ENCODE peak calls at places on chromosomes 4 and X, in five cellular contexts. Z is WTC11, Q is K562, S is IMR-90, R is SK-N-SH. P is an unnamed sample.

GRCh38 chrX:78366576-78366975 is 39.2 kb upstream of the CYSLTR1 start:
- DNase-seq in Z (no peak), Q (no peak), S (no peak), R (no peak), P (no peak)

GRCh38 chr4:151484396-151485102 is 75.6 kb downstream of the FHIP1A start:
- DNase-seq in Q (no peak), S (peak; percentile 77), Z (peak; percentile 36), R (no peak), P (peak; percentile 21)

GRCh38 chrX:147884958-147885357 is 26.8 kb upstream of the FMR1 start:
- DNase-seq in R (no peak), S (no peak), Q (no peak), Z (no peak), P (peak; percentile 4)

GRCh38 chrX:41913476-41913875 is 9.9 kb downstream of the CASK start:
- DNase-seq in Q (no peak), S (peak; percentile 34), Z (no peak), R (no peak), P (no peak)

GRCh38 chr4:106746451-106746850 is 289.7 kb downstream of the DKK2 start:
- DNase-seq in Z (no peak), S (no peak), Q (no peak), R (no peak), P (no peak)

GRCh38 chr4:33882246-33882990 is 2361.9 kb downstream of the ARAP2 start:
- DNase-seq in S (no peak), Q (no peak), R (no peak), Z (no peak), P (no peak)

GRCh38 chrX:88903989-88904718 is 157.1 kb downstream of the CPXCR1 start:
- DNase-seq in S (no peak), R (no peak), Z (no peak), Q (no peak), P (no peak)

GRCh38 chr4:1767770-1768366 is 25.2 kb upstream of the FGFR3 start:
- DNase-seq in S (peak; percentile 8), R (peak; percentile 95), Q (peak; percentile 76), Z (peak; percentile 81), P (peak; percentile 87)

GRCh38 chrX:31871989-31872388 is 800.1 kb upstream of the FTHL17 start:
- DNase-seq in R (no peak), Q (peak; percentile 81), Z (no peak), S (no peak), P (no peak)

GRCh38 chrX:38560776-38561125 is 591 bp upstream of the TSPAN7 start:
- DNase-seq in Q (no peak), R (no peak), Z (no peak), S (no peak), P (no peak)

GRCh38 chr4:78565971-78566372 is 14.4 kb downstream of the ANXA3 start:
- DNase-seq in Q (no peak), R (no peak), S (peak; percentile 55), Z (no peak), P (peak; percentile 48)

GRCh38 chrX:136662976-136663375 is 15.0 kb downstream of the CD40LG start:
- DNase-seq in S (no peak), R (no peak), Q (no peak), Z (no peak), P (no peak)

GRCh38 chrX:78619829-78620228 is 39.3 kb downstream of the RTL3 start:
- DNase-seq in Z (no peak), R (no peak), S (no peak), Q (no peak), P (no peak)

GRCh38 chr4:10267066-10267465 is 150.5 kb upstream of the WDR1 start:
- DNase-seq in Q (no peak), S (no peak), Z (no peak), R (no peak), P (no peak)

GRCh38 chr4:42640613-42641012 is 16.3 kb downstream of the ATP8A1 start:
- DNase-seq in Q (no peak), S (no peak), R (no peak), Z (no peak), P (no peak)

GRCh38 chr4:8917868-8918783 is 46.5 kb upstream of the HMX1 start:
- DNase-seq in Z (peak; percentile 91), Q (peak; percentile 48), R (peak; percentile 93), S (peak; percentile 19), P (peak; percentile 41)

GRCh38 chr4:149121015-149121404 is 678.8 kb upstream of the NR3C2 start:
- DNase-seq in Q (no peak), Z (no peak), S (no peak), R (no peak), P (no peak)

GRCh38 chrX:13398073-13398823 is 78.4 kb upstream of the ATXN3L start:
- DNase-seq in R (no peak), S (peak; percentile 100), Q (peak; percentile 54), Z (no peak), P (peak; percentile 75)

GRCh38 chr4:109945056-109945455 is 32.4 kb downstream of the EGF start:
- DNase-seq in Q (peak; percentile 64), R (no peak), S (no peak), Z (no peak), P (peak; percentile 59)

GRCh38 chrX:153667931-153668396 is 5.6 kb downstream of the PNCK start:
- DNase-seq in R (peak; percentile 87), Z (peak; percentile 84), Q (peak; percentile 86), S (peak; percentile 64), P (peak; percentile 85)

GRCh38 chrX:95675011-95675410 is 1009.6 kb upstream of the DIAPH2 start:
- DNase-seq in Z (no peak), Q (no peak), R (no peak), S (no peak), P (no peak)

GRCh38 chr4:10083331-10083769 is 33.2 kb downstream of the WDR1 start:
- DNase-seq in Q (no peak), R (peak; percentile 12), Z (no peak), S (no peak), P (no peak)

GRCh38 chr4:1201851-1202525 is 29.6 kb upstream of the SPON2 start:
- DNase-seq in R (peak; percentile 20), Z (peak; percentile 7), Q (peak; percentile 19), S (peak; percentile 95), P (no peak)

DNA sequence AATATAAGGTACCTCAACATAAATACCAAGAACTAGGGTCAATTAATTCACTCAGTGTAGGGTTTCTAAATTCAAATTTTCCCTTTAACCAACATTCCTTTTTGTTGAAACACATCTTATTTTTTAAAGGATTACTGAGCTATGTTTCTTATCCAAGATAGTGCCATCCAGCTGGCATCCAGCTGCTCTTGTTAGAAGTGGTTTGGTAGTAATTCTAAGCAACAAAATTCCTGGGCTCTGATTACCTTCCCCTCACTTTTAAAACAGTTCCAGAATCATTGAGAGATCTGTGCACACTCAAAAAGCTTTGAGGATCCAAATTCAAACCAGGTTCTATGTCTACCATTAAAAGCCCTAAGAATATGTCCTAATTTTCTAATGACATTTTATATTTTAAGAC is 583.7 kb downstream of the TRIML1 start:
- DNase-seq in S (peak; percentile 22), Q (no peak), Z (no peak), R (no peak), P (no peak)
- TF ChIP-seq USF2 in S (no peak), Q (no peak), Z (no peak), R (no peak), P (no peak)

GRCh38 chr4:123649644-123650356 is 253.2 kb downstream of the SPRY1 start:
- DNase-seq in Q (no peak), S (peak; percentile 79), Z (peak; percentile 24), R (no peak), P (peak; percentile 79)
- TF ChIP-seq USF2 in Q (no peak), S (no peak), Z (no peak), R (no peak), P (no peak)

GRCh38 chr4:48812866-48813265 is 18.0 kb upstream of the OCIAD1 start:
- DNase-seq in S (no peak), R (no peak), Z (no peak), Q (no peak), P (no peak)

GRCh38 chr4:48816971-48817370 is 13.9 kb upstream of the OCIAD1 start:
- DNase-seq in Z (no peak), R (no peak), Q (no peak), S (no peak), P (no peak)

GRCh38 chr4:48815483-48815882 is 15.4 kb upstream of the OCIAD1 start:
- DNase-seq in S (no peak), Q (no peak), R (no peak), Z (no peak), P (no peak)

DNA sequence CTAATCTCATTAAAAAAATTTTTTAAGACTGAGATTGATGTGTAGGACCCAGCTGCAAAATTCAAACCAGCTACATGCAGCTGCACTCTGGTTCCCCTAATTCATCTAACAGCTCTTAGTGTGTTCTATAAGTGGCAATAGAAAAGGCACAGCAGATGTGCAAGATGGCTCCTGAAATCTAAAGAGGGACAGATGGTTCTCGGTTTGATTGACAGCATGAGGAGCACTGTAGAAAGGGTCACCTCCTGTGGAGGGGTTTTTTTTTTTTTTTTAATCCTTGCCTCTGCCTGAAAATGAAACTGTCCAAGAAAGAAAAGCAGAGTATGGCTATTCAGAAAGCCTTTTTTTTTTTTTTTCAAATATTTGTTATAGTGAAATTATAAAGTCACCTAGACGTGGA is 16.9 kb upstream of the OCIAD1 start:
- DNase-seq in R (no peak), Q (no peak), Z (no peak), S (no peak), P (no peak)
- TF ChIP-seq USF2 in R (no peak), Q (no peak), Z (no peak), S (no peak), P (no peak)

DNA sequence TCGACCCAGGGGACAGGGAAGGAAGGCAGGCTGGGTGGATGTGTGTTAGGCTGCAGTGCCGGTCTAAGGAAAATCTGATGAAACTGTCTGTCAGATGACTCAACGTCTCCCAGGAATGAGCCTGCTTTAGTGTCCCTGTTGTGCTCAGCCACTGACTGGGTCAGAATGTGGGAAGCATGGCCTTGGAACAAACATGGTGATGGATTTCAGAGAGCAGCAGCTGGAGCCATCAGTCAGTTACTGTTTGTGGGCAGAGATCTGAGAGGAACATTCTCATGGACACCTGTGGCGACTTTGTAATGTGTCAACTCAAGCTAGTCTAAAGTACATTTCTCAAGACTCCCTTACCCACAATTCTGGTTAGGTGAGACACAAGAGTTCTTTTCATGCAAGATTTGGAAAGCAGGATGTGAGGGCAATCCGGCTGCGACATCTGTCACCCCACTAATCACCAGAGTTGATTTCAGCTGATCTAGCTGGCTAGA is 63.2 kb downstream of the ANAPC10 start:
- DNase-seq in Z (no peak), S (peak; percentile 85), R (no peak), Q (peak; percentile 14), P (no peak)
- TF ChIP-seq USF2 in Z (no peak), S (no peak), R (no peak), Q (no peak), P (no peak)

GRCh38 chr4:176274441-176274840 is 5.4 kb upstream of the ASB5 start:
- DNase-seq in Q (no peak), R (no peak), S (no peak), Z (no peak), P (no peak)
- TF ChIP-seq USF2 in Q (no peak), R (no peak), S (no peak), Z (no peak), P (no peak)

GRCh38 chrX:7214251-7214650 is 66.3 kb upstream of the PUDP start:
- DNase-seq in Q (no peak), S (no peak), Z (no peak), R (no peak), P (no peak)
- TF ChIP-seq USF2 in Q (no peak), S (no peak), Z (no peak), R (no peak), P (no peak)

DNA sequence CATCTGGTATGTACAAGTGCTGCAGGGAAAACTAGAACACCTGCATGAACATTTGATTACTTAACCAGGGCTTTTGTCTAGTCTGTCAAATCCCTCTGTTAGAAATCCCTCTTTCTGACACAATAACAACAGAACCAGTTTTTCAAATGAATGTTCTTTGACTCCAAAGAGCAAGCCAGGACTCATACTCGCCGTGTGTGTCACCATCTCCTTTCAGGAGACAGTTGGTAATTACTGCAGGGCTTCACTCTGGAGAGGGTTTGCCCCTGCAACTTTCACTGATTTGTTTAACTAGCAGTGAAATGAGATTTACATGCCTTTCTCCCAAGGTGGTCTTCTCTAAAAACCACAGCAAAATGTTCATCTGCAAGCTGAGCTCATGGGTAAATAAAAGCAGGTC is 143.0 kb upstream of the FAM241A start:
- DNase-seq in S (no peak), Q (no peak), Z (no peak), R (no peak), P (no peak)
- TF ChIP-seq USF2 in S (no peak), Q (no peak), Z (no peak), R (no peak), P (no peak)